ENCODE peak calls at places on chromosomes 12 and 14, in nine cellular contexts. R is stromal cell of bone marrow, F is NCI-H82, U is GM04504, I is endodermal cell, Q is hippocampal formation, G is DMS79, K is spleen, V is NCI-H2081 treated with DMSO at 0.1 percent for 48 hours. C is an unnamed sample.
A peak's percentile ranks its signal among the peaks of the same experiment; 100 is the strongest.

GRCh38 chr12:4164591-4165558 is 108.7 kb upstream of the CCND2 start:
- DNase-seq in R (peak; percentile 8), F (no peak), U (peak; percentile 8), I (peak; percentile 93), Q (no peak), G (no peak), K (peak; percentile 92), V (no peak), C (no peak)

GRCh38 chr14:100810435-100810834 is 15.5 kb upstream of the MEG3 start:
- DNase-seq in R (no peak), F (no peak), U (no peak), I (no peak), Q (no peak), G (no peak), K (no peak), V (no peak), C (no peak)

GRCh38 chr12:13534645-13535398 is 338.3 kb downstream of the EMP1 start:
- DNase-seq in R (peak; percentile 40), F (peak; percentile 91), U (peak; percentile 14), I (peak; percentile 99), Q (peak; percentile 80), G (no peak), K (peak; percentile 83), V (peak; percentile 6), C (no peak)

GRCh38 chr12:110224379-110225304 is 56.4 kb upstream of the ATP2A2 start:
- DNase-seq in R (peak; percentile 77), F (no peak), U (peak; percentile 76), I (no peak), Q (no peak), G (no peak), K (no peak), V (no peak), C (no peak)

GRCh38 chr12:20602671-20603402 is 92.3 kb upstream of the SLCO1C1 start:
- DNase-seq in R (peak; percentile 72), F (no peak), U (no peak), I (no peak), Q (no peak), G (no peak), K (no peak), V (no peak), C (no peak)

GRCh38 chr12:95796225-95796981 is 5.8 kb upstream of the NTN4 start:
- DNase-seq in R (no peak), F (no peak), U (no peak), I (no peak), Q (no peak), G (no peak), K (no peak), V (no peak), C (no peak)

GRCh38 chr14:47710581-47710980 is 35.2 kb upstream of the MDGA2 start:
- DNase-seq in R (no peak), F (no peak), U (no peak), I (no peak), Q (no peak), G (no peak), K (no peak), V (no peak), C (no peak)

GRCh38 chr12:58502236-58502635 is 418.1 kb downstream of the LRIG3 start:
- DNase-seq in R (no peak), F (peak; percentile 66), U (peak; percentile 49), I (no peak), Q (no peak), G (no peak), K (no peak), V (peak; percentile 97), C (no peak)

GRCh38 chr12:113467514-113468364 is 3.9 kb downstream of the LHX5 start:
- DNase-seq in R (no peak), F (peak; percentile 30), U (no peak), I (peak; percentile 87), Q (no peak), G (peak; percentile 10), K (no peak), V (no peak), C (no peak)

GRCh38 chr14:56580317-56580711 is 716 bp downstream of the TMEM260 start:
- DNase-seq in R (no peak), F (no peak), U (no peak), I (no peak), Q (no peak), G (no peak), K (no peak), V (no peak), C (no peak)

GRCh38 chr14:68211421-68211820 is 391.8 kb downstream of the RAD51B start:
- DNase-seq in R (no peak), F (no peak), U (no peak), I (no peak), Q (no peak), G (no peak), K (no peak), V (no peak), C (no peak)

GRCh38 chr12:91098942-91099341 is 12.4 kb downstream of the LUM start:
- DNase-seq in R (peak; percentile 89), F (no peak), U (peak; percentile 76), I (no peak), Q (no peak), G (no peak), K (no peak), V (no peak), C (no peak)

GRCh38 chr12:10501031-10501430 is 4.7 kb upstream of the EIF2S3B start:
- DNase-seq in R (peak; percentile 18), F (no peak), U (peak; percentile 3), I (no peak), Q (no peak), G (no peak), K (no peak), V (no peak), C (no peak)

GRCh38 chr12:114414031-114414865 is 8.3 kb upstream of the TBX5 start:
- DNase-seq in R (no peak), F (no peak), U (no peak), I (peak; percentile 80), Q (no peak), G (no peak), K (no peak), V (no peak), C (no peak)

GRCh38 chr14:75418779-75419768 is 8.7 kb upstream of the JDP2 start:
- DNase-seq in R (no peak), F (peak; percentile 79), U (no peak), I (peak; percentile 95), Q (no peak), G (peak; percentile 23), K (no peak), V (no peak), C (peak; percentile 80)

GRCh38 chr14:50985124-50985815 is 41.0 kb upstream of the PYGL start:
- DNase-seq in R (no peak), F (no peak), U (no peak), I (no peak), Q (peak; percentile 56), G (no peak), K (no peak), V (no peak), C (no peak)

GRCh38 chr12:117850048-117850447 is 118.7 kb downstream of the KSR2 start:
- DNase-seq in R (peak; percentile 33), F (peak; percentile 66), U (no peak), I (peak; percentile 89), Q (no peak), G (no peak), K (no peak), V (no peak), C (peak; percentile 45)

GRCh38 chr14:98350213-98350612 is 921.8 kb downstream of the BCL11B start:
- DNase-seq in R (no peak), F (no peak), U (no peak), I (no peak), Q (no peak), G (no peak), K (no peak), V (no peak), C (no peak)

GRCh38 chr12:91616401-91616800 is 433.8 kb upstream of the DCN start:
- DNase-seq in R (no peak), F (no peak), U (no peak), I (no peak), Q (no peak), G (no peak), K (no peak), V (no peak), C (no peak)

GRCh38 chr14:50955373-50956043 is 11.2 kb upstream of the PYGL start:
- DNase-seq in R (peak; percentile 88), F (peak; percentile 62), U (peak; percentile 92), I (peak; percentile 88), Q (no peak), G (no peak), K (peak; percentile 78), V (peak; percentile 11), C (no peak)

GRCh38 chr12:59084758-59085383 is 164.6 kb upstream of the LRIG3 start:
- DNase-seq in R (no peak), F (no peak), U (peak; percentile 76), I (peak; percentile 73), Q (no peak), G (no peak), K (no peak), V (no peak), C (no peak)

GRCh38 chr12:953776-954175 is 4.3 kb upstream of the RAD52 start:
- DNase-seq in R (peak; percentile 59), F (no peak), U (peak; percentile 46), I (no peak), Q (no peak), G (no peak), K (no peak), V (no peak), C (no peak)

GRCh38 chr14:85439696-85440328 is 90.1 kb upstream of the FLRT2 start:
- DNase-seq in R (no peak), F (no peak), U (no peak), I (no peak), Q (no peak), G (no peak), K (no peak), V (no peak), C (no peak)

GRCh38 chr12:67193705-67194104 is 75.5 kb upstream of the CAND1 start:
- DNase-seq in R (peak; percentile 3), F (no peak), U (peak; percentile 3), I (peak; percentile 89), Q (no peak), G (no peak), K (no peak), V (no peak), C (no peak)

GRCh38 chr12:50961708-50962107 is 9.4 kb downstream of the HIGD1C start:
- DNase-seq in R (no peak), F (peak; percentile 60), U (no peak), I (no peak), Q (no peak), G (no peak), K (no peak), V (no peak), C (no peak)

GRCh38 chr12:55706840-55707671 is 648 bp downstream of the ITGA7 start:
- DNase-seq in R (no peak), F (no peak), U (no peak), I (peak; percentile 87), Q (no peak), G (no peak), K (peak; percentile 14), V (no peak), C (no peak)

GRCh38 chr12:101785671-101786070 is 45.1 kb downstream of the GNPTAB start:
- DNase-seq in R (no peak), F (no peak), U (no peak), I (no peak), Q (no peak), G (no peak), K (no peak), V (no peak), C (no peak)

GRCh38 chr14:101583709-101584048 is 22.4 kb downstream of the DIO3 start:
- DNase-seq in R (no peak), F (no peak), U (no peak), I (no peak), Q (no peak), G (no peak), K (no peak), V (no peak), C (no peak)

GRCh38 chr14:29955087-29955486 is 27.4 kb upstream of the PRKD1 start:
- DNase-seq in R (no peak), F (no peak), U (no peak), I (no peak), Q (no peak), G (no peak), K (no peak), V (no peak), C (no peak)

GRCh38 chr12:49728446-49728845 is 12.9 kb upstream of the TMBIM6 start:
- DNase-seq in R (no peak), F (no peak), U (no peak), I (no peak), Q (no peak), G (no peak), K (no peak), V (no peak), C (no peak)

GRCh38 chr12:106139422-106140141 is 828 bp upstream of the NUAK1 start:
- DNase-seq in R (no peak), F (peak; percentile 60), U (peak; percentile 55), I (peak; percentile 98), Q (peak; percentile 77), G (peak; percentile 56), K (peak; percentile 75), V (no peak), C (no peak)